ENCODE peak calls at places on chromosomes 13 and 19, in four cellular contexts. One of them, this sample, is unnamed.

GRCh38 chr19:4430760-4431159 is 26.8 kb downstream of the UBXN6 start:
- DNase-seq in heart right ventricle: no peak
- DNase-seq in T-helper 2 cell treated with Interferon-gamma antibody and Interleukin-4, amounts not matched to agents 5 μg/mL and 100 μg/mL, for 36 hours: no peak
- DNase-seq in EL: no peak
- DNase-seq in this sample: no peak

GRCh38 chr13:41587490-41587889 is 130.1 kb downstream of the RGCC start:
- DNase-seq in heart right ventricle: no peak
- DNase-seq in T-helper 2 cell treated with Interferon-gamma antibody and Interleukin-4, amounts not matched to agents 5 μg/mL and 100 μg/mL, for 36 hours: no peak
- DNase-seq in EL: no peak
- DNase-seq in this sample: no peak

GRCh38 chr13:80339578-80339840 is 1.4 kb downstream of the SPRY2 start:
- DNase-seq in heart right ventricle: no peak
- DNase-seq in T-helper 2 cell treated with Interferon-gamma antibody and Interleukin-4, amounts not matched to agents 5 μg/mL and 100 μg/mL, for 36 hours: no peak
- DNase-seq in EL: no peak
- DNase-seq in this sample: no peak

GRCh38 chr13:112968910-112969691 is at the start of gene MCF2L:
- DNase-seq in heart right ventricle: peak
- DNase-seq in T-helper 2 cell treated with Interferon-gamma antibody and Interleukin-4, amounts not matched to agents 5 μg/mL and 100 μg/mL, for 36 hours: no peak
- DNase-seq in EL: peak
- DNase-seq in this sample: peak

GRCh38 chr19:7391218-7391670 is 42.5 kb downstream of the ARHGEF18 start:
- DNase-seq in heart right ventricle: no peak
- DNase-seq in T-helper 2 cell treated with Interferon-gamma antibody and Interleukin-4, amounts not matched to agents 5 μg/mL and 100 μg/mL, for 36 hours: no peak
- DNase-seq in EL: peak
- DNase-seq in this sample: peak

GRCh38 chr19:19270749-19271571 is 2.1 kb downstream of the TM6SF2 start:
- DNase-seq in heart right ventricle: no peak
- DNase-seq in T-helper 2 cell treated with Interferon-gamma antibody and Interleukin-4, amounts not matched to agents 5 μg/mL and 100 μg/mL, for 36 hours: no peak
- DNase-seq in EL: no peak
- DNase-seq in this sample: no peak

GRCh38 chr19:10334340-10335148 is 1.2 kb upstream of the RAVER1 start:
- DNase-seq in heart right ventricle: peak
- DNase-seq in T-helper 2 cell treated with Interferon-gamma antibody and Interleukin-4, amounts not matched to agents 5 μg/mL and 100 μg/mL, for 36 hours: peak
- DNase-seq in EL: peak
- DNase-seq in this sample: peak

GRCh38 chr19:932647-933552 is 7.1 kb downstream of the ARID3A start:
- DNase-seq in heart right ventricle: peak
- DNase-seq in T-helper 2 cell treated with Interferon-gamma antibody and Interleukin-4, amounts not matched to agents 5 μg/mL and 100 μg/mL, for 36 hours: no peak
- DNase-seq in EL: peak
- DNase-seq in this sample: peak

GRCh38 chr13:111552891-111553637 is 232.6 kb downstream of the TEX29 start:
- DNase-seq in heart right ventricle: no peak
- DNase-seq in T-helper 2 cell treated with Interferon-gamma antibody and Interleukin-4, amounts not matched to agents 5 μg/mL and 100 μg/mL, for 36 hours: no peak
- DNase-seq in EL: no peak
- DNase-seq in this sample: no peak

GRCh38 chr19:18063463-18063862 is 23.3 kb downstream of the IL12RB1 start:
- DNase-seq in heart right ventricle: no peak
- DNase-seq in T-helper 2 cell treated with Interferon-gamma antibody and Interleukin-4, amounts not matched to agents 5 μg/mL and 100 μg/mL, for 36 hours: no peak
- DNase-seq in EL: peak
- DNase-seq in this sample: no peak

GRCh38 chr19:56167064-56167578 is 8.7 kb upstream of the GALP start:
- DNase-seq in heart right ventricle: no peak
- DNase-seq in T-helper 2 cell treated with Interferon-gamma antibody and Interleukin-4, amounts not matched to agents 5 μg/mL and 100 μg/mL, for 36 hours: no peak
- DNase-seq in EL: no peak
- DNase-seq in this sample: peak

GRCh38 chr19:33997690-33998089 is 174.6 kb upstream of the LSM14A start:
- DNase-seq in heart right ventricle: no peak
- DNase-seq in T-helper 2 cell treated with Interferon-gamma antibody and Interleukin-4, amounts not matched to agents 5 μg/mL and 100 μg/mL, for 36 hours: no peak
- DNase-seq in EL: no peak
- DNase-seq in this sample: no peak

GRCh38 chr19:9219489-9219888 is at the start of gene OR7D4:
- DNase-seq in heart right ventricle: no peak
- DNase-seq in T-helper 2 cell treated with Interferon-gamma antibody and Interleukin-4, amounts not matched to agents 5 μg/mL and 100 μg/mL, for 36 hours: no peak
- DNase-seq in EL: no peak
- DNase-seq in this sample: no peak

GRCh38 chr19:7927605-7928333 is 1.8 kb upstream of the CTXN1 start:
- DNase-seq in heart right ventricle: no peak
- DNase-seq in T-helper 2 cell treated with Interferon-gamma antibody and Interleukin-4, amounts not matched to agents 5 μg/mL and 100 μg/mL, for 36 hours: no peak
- DNase-seq in EL: no peak
- DNase-seq in this sample: no peak

GRCh38 chr13:36619535-36619934 is 54.3 kb upstream of the SERTM1 start:
- DNase-seq in heart right ventricle: no peak
- DNase-seq in T-helper 2 cell treated with Interferon-gamma antibody and Interleukin-4, amounts not matched to agents 5 μg/mL and 100 μg/mL, for 36 hours: no peak
- DNase-seq in EL: no peak
- DNase-seq in this sample: no peak